ENCODE peak calls at places on chromosomes 16 and 17, in ten cellular contexts. U is right lobe of liver, A is esophagus squamous epithelium, V is adrenal gland, S is ovary, B is A549, D is endothelial cell of umbilical vein, W is transverse colon, O is body of pancreas, E is prostate gland. K is an unnamed sample.

GRCh38 chr17:59521465-59522126 is 43.8 kb upstream of the DHX40 start:
- DNase-seq in U (peak), A (no peak), V (peak), S (peak), B (peak), D (peak), W (peak), O (peak), E (peak), K (no peak)

GRCh38 chr16:85490971-85491771 is 122.0 kb upstream of the GSE1 start:
- DNase-seq in U (no peak), A (no peak), V (no peak), S (no peak), B (peak), D (no peak), W (peak), O (peak), E (no peak), K (no peak)

GRCh38 chr16:79776243-79776884 is 175.8 kb upstream of the MAF start:
- DNase-seq in U (no peak), A (no peak), V (no peak), S (peak), B (no peak), D (no peak), W (peak), O (no peak), E (peak), K (no peak)

GRCh38 chr16:19872179-19872863 is 12.3 kb downstream of the GPRC5B start:
- DNase-seq in U (no peak), A (no peak), V (no peak), S (no peak), B (no peak), D (no peak), W (no peak), O (no peak), E (no peak), K (no peak)

GRCh38 chr17:50183439-50184001 is 17.7 kb downstream of the SGCA start:
- DNase-seq in U (peak), A (no peak), V (no peak), S (no peak), B (no peak), D (no peak), W (no peak), O (no peak), E (no peak), K (no peak)

GRCh38 chr16:20910781-20911321 is 10.3 kb downstream of the LYRM1 start:
- DNase-seq in U (no peak), A (no peak), V (no peak), S (no peak), B (no peak), D (peak), W (no peak), O (no peak), E (no peak), K (no peak)

GRCh38 chr16:27365142-27366089 is 36.6 kb upstream of the IL21R start:
- DNase-seq in U (no peak), A (no peak), V (no peak), S (no peak), B (no peak), D (peak), W (no peak), O (no peak), E (no peak), K (no peak)

GRCh38 chr16:4696172-4696904 is 3.0 kb downstream of the NUDT16L1 start:
- DNase-seq in U (no peak), A (no peak), V (peak), S (peak), B (no peak), D (no peak), W (no peak), O (no peak), E (no peak), K (no peak)

GRCh38 chr17:82775033-82775823 is 23.4 kb downstream of the TBCD start:
- DNase-seq in U (peak), A (no peak), V (peak), S (peak), B (peak), D (peak), W (peak), O (peak), E (peak), K (no peak)

GRCh38 chr17:68431661-68432071 is 25.6 kb downstream of the WIPI1 start:
- DNase-seq in U (no peak), A (no peak), V (peak), S (no peak), B (peak), D (peak), W (no peak), O (no peak), E (no peak), K (no peak)

GRCh38 chr16:54077412-54077821 is 209.2 kb downstream of the IRX3 start:
- DNase-seq in U (no peak), A (no peak), V (no peak), S (no peak), B (peak), D (peak), W (no peak), O (no peak), E (no peak), K (no peak)

GRCh38 chr16:4021070-4021779 is 95.0 kb downstream of the ADCY9 start:
- DNase-seq in U (peak), A (no peak), V (no peak), S (no peak), B (no peak), D (no peak), W (peak), O (peak), E (peak), K (no peak)

GRCh38 chr17:22301353-22301745 is 609.0 kb downstream of the KCNJ18 start:
- DNase-seq in U (no peak), A (no peak), V (no peak), S (no peak), B (no peak), D (no peak), W (no peak), O (no peak), E (no peak), K (peak)

GRCh38 chr16:49663081-49664057 is 192.5 kb downstream of the ZNF423 start:
- DNase-seq in U (no peak), A (no peak), V (no peak), S (no peak), B (no peak), D (no peak), W (peak), O (no peak), E (no peak), K (no peak)

GRCh38 chr17:9987779-9988585 is 82.9 kb upstream of the RCVRN start:
- DNase-seq in U (no peak), A (no peak), V (peak), S (peak), B (peak), D (no peak), W (peak), O (peak), E (no peak), K (no peak)

GRCh38 chr17:69344939-69345338 is 18.0 kb upstream of the ABCA5 start:
- DNase-seq in U (no peak), A (no peak), V (no peak), S (no peak), B (peak), D (no peak), W (no peak), O (no peak), E (no peak), K (no peak)

GRCh38 chr16:50185005-50185505 is 31.9 kb downstream of the TENT4B start:
- DNase-seq in U (no peak), A (no peak), V (no peak), S (no peak), B (no peak), D (peak), W (no peak), O (no peak), E (no peak), K (no peak)

GRCh38 chr17:43634681-43635125 is 27.0 kb downstream of the MEOX1 start:
- DNase-seq in U (no peak), A (no peak), V (no peak), S (no peak), B (no peak), D (no peak), W (no peak), O (no peak), E (peak), K (no peak)

GRCh38 chr16:57694556-57695377 is at the start of gene DRC7:
- DNase-seq in U (peak), A (no peak), V (peak), S (no peak), B (peak), D (peak), W (peak), O (peak), E (no peak), K (no peak)

GRCh38 chr17:80564545-80564944 is 19.9 kb downstream of the RPTOR start:
- DNase-seq in U (no peak), A (no peak), V (no peak), S (no peak), B (no peak), D (no peak), W (no peak), O (no peak), E (no peak), K (no peak)

DNA sequence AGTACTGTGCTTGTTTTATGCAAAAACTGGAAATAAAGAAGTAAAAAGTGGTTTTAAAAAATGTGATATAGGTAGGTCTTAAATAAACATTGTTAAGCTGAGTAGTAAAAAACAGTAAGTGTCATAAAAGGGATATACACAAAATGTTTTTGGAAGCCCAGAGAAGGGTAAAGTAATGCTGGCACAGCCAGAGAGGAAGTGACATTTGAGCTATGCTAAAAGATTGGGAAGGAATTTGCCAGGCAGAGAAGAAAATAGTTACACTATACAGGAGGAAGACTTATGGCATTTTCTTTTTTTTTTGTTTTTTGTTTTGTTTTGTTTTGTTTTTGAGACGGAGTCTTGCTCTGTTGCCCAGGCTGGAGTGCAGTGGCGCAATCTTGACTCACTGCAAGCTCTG is 40.8 kb upstream of the TAOK1 start:
- DNase-seq in U (no peak), A (no peak), V (no peak), S (no peak), B (no peak), D (no peak), W (no peak), O (no peak), E (no peak), K (no peak)
- TF ChIP-seq CTCF in U (no peak), A (no peak), V (no peak), S (no peak), B (no peak), D (no peak), W (no peak), O (no peak), E (no peak), K (no peak)

GRCh38 chr16:69522732-69523404 is 42.9 kb upstream of the NFAT5 start:
- DNase-seq in U (no peak), A (no peak), V (no peak), S (no peak), B (peak), D (no peak), W (no peak), O (no peak), E (no peak), K (no peak)
- TF ChIP-seq POLR2A in U (no peak), A (no peak), V (no peak), S (no peak), B (no peak), D (no peak), W (no peak), O (no peak), E (no peak), K (no peak)

GRCh38 chr17:75245011-75245410 is 16.4 kb downstream of the GGA3 start:
- DNase-seq in U (no peak), A (no peak), V (no peak), S (no peak), B (no peak), D (no peak), W (no peak), O (no peak), E (no peak), K (no peak)
- H3K4me3 ChIP-seq in U (no peak), A (no peak), V (no peak), S (no peak), B (no peak), D (no peak), W (no peak), O (no peak), E (no peak), K (no peak)

GRCh38 chr17:48478224-48479013 is 48.4 kb upstream of the SKAP1 start:
- DNase-seq in U (no peak), A (no peak), V (no peak), S (no peak), B (no peak), D (no peak), W (no peak), O (no peak), E (no peak), K (no peak)
- TF ChIP-seq CTCF in U (no peak), A (no peak), V (no peak), S (no peak), B (no peak), D (no peak), W (no peak), O (no peak), E (no peak), K (no peak)

GRCh38 chr16:88726408-88726749 is 20.1 kb downstream of the CTU2 start:
- DNase-seq in U (no peak), A (no peak), V (no peak), S (no peak), B (no peak), D (no peak), W (no peak), O (no peak), E (no peak), K (no peak)

GRCh38 chr16:88723507-88723887 is 17.2 kb downstream of the CTU2 start:
- DNase-seq in U (no peak), A (no peak), V (no peak), S (no peak), B (no peak), D (no peak), W (no peak), O (no peak), E (no peak), K (no peak)

GRCh38 chr16:88725609-88726407 is 19.5 kb downstream of the CTU2 start:
- DNase-seq in U (no peak), A (no peak), V (no peak), S (no peak), B (no peak), D (no peak), W (no peak), O (no peak), E (no peak), K (no peak)

GRCh38 chr16:88723911-88724310 is 17.6 kb downstream of the CTU2 start:
- DNase-seq in U (no peak), A (no peak), V (no peak), S (no peak), B (no peak), D (no peak), W (no peak), O (no peak), E (no peak), K (no peak)

DNA sequence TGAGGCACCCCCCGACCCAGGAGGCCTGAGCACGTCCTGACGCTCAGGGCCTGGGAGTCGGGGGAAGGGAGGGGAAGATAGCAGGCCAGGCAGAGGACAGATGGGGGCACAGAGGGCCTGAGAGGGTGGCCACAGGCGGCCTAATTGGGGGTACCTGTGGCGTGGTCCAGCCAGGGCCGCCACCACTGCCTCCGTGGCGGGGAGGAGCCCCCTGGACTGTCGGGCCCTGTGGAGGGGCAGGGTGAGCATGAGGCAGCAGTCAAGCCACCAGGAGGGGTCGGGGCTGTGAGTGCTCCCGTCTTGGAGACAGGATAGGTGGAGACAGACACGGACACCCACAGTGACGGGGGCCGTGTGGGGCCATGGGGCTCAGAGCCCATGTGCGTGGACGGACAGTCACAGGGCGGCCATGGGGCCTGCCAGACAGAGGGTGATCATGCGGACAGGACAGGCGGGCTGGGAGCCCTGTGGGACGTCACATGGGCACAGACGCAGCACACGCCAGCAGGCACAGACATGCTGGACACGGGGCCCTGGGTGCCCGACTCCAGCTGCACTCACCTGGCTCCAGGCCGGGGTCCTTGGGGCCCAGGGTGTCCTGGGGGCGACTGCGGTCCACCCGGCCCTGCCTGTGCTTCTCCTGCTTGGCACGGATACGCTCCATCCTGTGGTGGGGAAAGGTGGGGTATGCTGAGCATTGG is 18.7 kb downstream of the CTU2 start:
- DNase-seq in U (no peak), A (no peak), V (no peak), S (no peak), B (no peak), D (no peak), W (no peak), O (no peak), E (no peak), K (no peak)
- TF ChIP-seq POLR2A in U (no peak), A (no peak), V (no peak), S (no peak), B (no peak), D (no peak), W (no peak), O (no peak), E (no peak), K (no peak)

K was measured in esophagus muscularis mucosa.